ENCODE peak calls at places on chromosomes 4 and X, in six cellular contexts. One of them, this sample, is unnamed.

GRCh38 chr4:71066737-71067716 is 73.6 kb downstream of the DCK start:
- DNase-seq in left ventricle myocardium inferior: no peak
- DNase-seq in uterus: no peak
- DNase-seq in hepatocyte: no peak
- DNase-seq in RWPE1: no peak
- DNase-seq in H9: no peak
- DNase-seq in this sample: no peak

GRCh38 chr4:181525641-181526040 is 717.6 kb upstream of the TENM3 start:
- DNase-seq in RWPE1: no peak
- DNase-seq in left ventricle myocardium inferior: no peak
- DNase-seq in uterus: no peak
- DNase-seq in H9: no peak
- DNase-seq in hepatocyte: no peak
- DNase-seq in this sample: peak

GRCh38 chr4:112532267-112532666 is 16.3 kb upstream of the NEUROG2 start:
- DNase-seq in left ventricle myocardium inferior: no peak
- DNase-seq in hepatocyte: no peak
- DNase-seq in RWPE1: no peak
- DNase-seq in uterus: no peak
- DNase-seq in H9: no peak
- DNase-seq in this sample: no peak

GRCh38 chr4:1039493-1040343 is 28.3 kb downstream of the FGFRL1 start:
- DNase-seq in hepatocyte: peak
- DNase-seq in H9: no peak
- DNase-seq in uterus: peak
- DNase-seq in left ventricle myocardium inferior: no peak
- DNase-seq in RWPE1: no peak
- DNase-seq in this sample: no peak

GRCh38 chr4:67456577-67457196 is 88.6 kb downstream of the CENPC start:
- DNase-seq in hepatocyte: no peak
- DNase-seq in uterus: no peak
- DNase-seq in RWPE1: no peak
- DNase-seq in H9: no peak
- DNase-seq in left ventricle myocardium inferior: no peak
- DNase-seq in this sample: no peak

GRCh38 chrX:71111851-71112468 is 583 bp upstream of the IL2RG start:
- DNase-seq in H9: no peak
- DNase-seq in RWPE1: no peak
- DNase-seq in left ventricle myocardium inferior: no peak
- DNase-seq in uterus: no peak
- DNase-seq in hepatocyte: no peak
- DNase-seq in this sample: no peak

GRCh38 chr4:173076903-173077629 is 91.5 kb upstream of the GALNT7 start:
- DNase-seq in uterus: no peak
- DNase-seq in RWPE1: peak
- DNase-seq in left ventricle myocardium inferior: no peak
- DNase-seq in H9: no peak
- DNase-seq in hepatocyte: no peak
- DNase-seq in this sample: peak

GRCh38 chr4:118991686-118992085 is 103.0 kb downstream of the SYNPO2 start:
- DNase-seq in uterus: no peak
- DNase-seq in RWPE1: no peak
- DNase-seq in H9: no peak
- DNase-seq in left ventricle myocardium inferior: no peak
- DNase-seq in hepatocyte: no peak
- DNase-seq in this sample: no peak

GRCh38 chrX:106751407-106751806 is 24.9 kb downstream of the RNF128 start:
- DNase-seq in RWPE1: no peak
- DNase-seq in uterus: no peak
- DNase-seq in hepatocyte: no peak
- DNase-seq in left ventricle myocardium inferior: no peak
- DNase-seq in H9: no peak
- DNase-seq in this sample: no peak

GRCh38 chr4:54229631-54230478 is 762 bp downstream of the PDGFRA start:
- DNase-seq in uterus: no peak
- DNase-seq in H9: peak
- DNase-seq in left ventricle myocardium inferior: no peak
- DNase-seq in RWPE1: no peak
- DNase-seq in hepatocyte: peak
- DNase-seq in this sample: no peak

GRCh38 chrX:123424546-123424945 is 240.5 kb downstream of the GRIA3 start:
- DNase-seq in hepatocyte: no peak
- DNase-seq in uterus: no peak
- DNase-seq in RWPE1: no peak
- DNase-seq in H9: no peak
- DNase-seq in left ventricle myocardium inferior: no peak
- DNase-seq in this sample: no peak

GRCh38 chr4:74613266-74613665 is 168.3 kb downstream of the AREG start:
- DNase-seq in hepatocyte: no peak
- DNase-seq in left ventricle myocardium inferior: no peak
- DNase-seq in RWPE1: no peak
- DNase-seq in uterus: no peak
- DNase-seq in H9: no peak
- DNase-seq in this sample: no peak

GRCh38 chr4:71009796-71010588 is 16.5 kb downstream of the DCK start:
- DNase-seq in uterus: no peak
- DNase-seq in H9: no peak
- DNase-seq in RWPE1: peak
- DNase-seq in hepatocyte: peak
- DNase-seq in left ventricle myocardium inferior: no peak
- DNase-seq in this sample: no peak

GRCh38 chrX:115562492-115562872 is 1.5 kb downstream of the PLS3 start:
- DNase-seq in left ventricle myocardium inferior: no peak
- DNase-seq in uterus: no peak
- DNase-seq in H9: peak
- DNase-seq in RWPE1: peak
- DNase-seq in hepatocyte: peak
- DNase-seq in this sample: no peak

GRCh38 chrX:155819525-155819924 is 61.6 kb upstream of the VAMP7 start:
- DNase-seq in hepatocyte: no peak
- DNase-seq in left ventricle myocardium inferior: no peak
- DNase-seq in RWPE1: no peak
- DNase-seq in H9: peak
- DNase-seq in uterus: no peak
- DNase-seq in this sample: no peak

GRCh38 chr4:189773909-189774308 is 166.8 kb upstream of the FRG1 start:
- DNase-seq in RWPE1: peak
- DNase-seq in uterus: no peak
- DNase-seq in hepatocyte: peak
- DNase-seq in left ventricle myocardium inferior: no peak
- DNase-seq in H9: no peak
- DNase-seq in this sample: no peak

GRCh38 chrX:151790421-151791160 is 56.0 kb downstream of the CNGA2 start:
- DNase-seq in hepatocyte: no peak
- DNase-seq in uterus: no peak
- DNase-seq in left ventricle myocardium inferior: no peak
- DNase-seq in H9: no peak
- DNase-seq in RWPE1: no peak
- DNase-seq in this sample: no peak

GRCh38 chr4:150133605-150134004 is 55.4 kb downstream of the DCLK2 start:
- DNase-seq in uterus: no peak
- DNase-seq in left ventricle myocardium inferior: no peak
- DNase-seq in hepatocyte: no peak
- DNase-seq in RWPE1: no peak
- DNase-seq in H9: no peak
- DNase-seq in this sample: no peak

GRCh38 chr4:123941306-123941705 is 544.7 kb downstream of the SPRY1 start:
- DNase-seq in uterus: no peak
- DNase-seq in hepatocyte: no peak
- DNase-seq in left ventricle myocardium inferior: no peak
- DNase-seq in RWPE1: no peak
- DNase-seq in H9: no peak
- DNase-seq in this sample: no peak

GRCh38 chr4:123939621-123940020 is 543.0 kb downstream of the SPRY1 start:
- DNase-seq in H9: no peak
- DNase-seq in left ventricle myocardium inferior: no peak
- DNase-seq in RWPE1: peak
- DNase-seq in uterus: no peak
- DNase-seq in hepatocyte: peak
- DNase-seq in this sample: no peak

GRCh38 chr4:123943976-123944375 is 547.4 kb downstream of the SPRY1 start:
- DNase-seq in H9: no peak
- DNase-seq in RWPE1: no peak
- DNase-seq in hepatocyte: no peak
- DNase-seq in uterus: no peak
- DNase-seq in left ventricle myocardium inferior: no peak
- DNase-seq in this sample: no peak

GRCh38 chr4:123940604-123941003 is 544.0 kb downstream of the SPRY1 start:
- DNase-seq in hepatocyte: no peak
- DNase-seq in left ventricle myocardium inferior: no peak
- DNase-seq in H9: no peak
- DNase-seq in RWPE1: no peak
- DNase-seq in uterus: no peak
- DNase-seq in this sample: no peak

DNA sequence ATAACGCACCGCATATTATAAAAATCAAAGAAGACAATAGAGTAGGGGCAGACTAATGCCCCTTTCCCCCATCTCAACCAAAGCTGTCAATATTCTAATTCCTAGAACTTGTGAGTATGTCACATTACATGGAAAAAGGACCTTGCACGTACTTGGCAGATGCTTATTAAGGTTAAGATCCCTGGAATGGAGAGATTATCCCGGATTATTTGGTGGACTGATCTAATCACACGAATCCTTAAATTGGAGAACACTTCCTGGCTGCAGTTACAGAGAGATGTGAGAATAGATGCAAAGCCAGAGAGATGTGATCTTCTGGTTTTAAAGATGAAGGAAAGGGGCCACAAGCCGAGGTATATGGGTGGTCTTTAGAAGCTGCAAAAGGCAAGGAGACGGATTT is 548.7 kb downstream of the SPRY1 start:
- DNase-seq in left ventricle myocardium inferior: no peak
- DNase-seq in hepatocyte: no peak
- DNase-seq in RWPE1: no peak
- DNase-seq in H9: no peak
- DNase-seq in uterus: no peak
- DNase-seq in this sample: no peak
- H3K27ac ChIP-seq in left ventricle myocardium inferior: no peak
- H3K27ac ChIP-seq in hepatocyte: no peak
- H3K27ac ChIP-seq in RWPE1: no peak
- H3K27ac ChIP-seq in H9: no peak
- H3K27ac ChIP-seq in uterus: no peak
- H3K27ac ChIP-seq in this sample: no peak

GRCh38 chr4:145679991-145680455 is at the start of gene C4orf51:
- DNase-seq in H9: no peak
- DNase-seq in RWPE1: peak
- DNase-seq in uterus: no peak
- DNase-seq in hepatocyte: peak
- DNase-seq in left ventricle myocardium inferior: no peak
- DNase-seq in this sample: no peak

GRCh38 chr4:145681518-145681917 is 1.6 kb downstream of the C4orf51 start:
- DNase-seq in hepatocyte: no peak
- DNase-seq in uterus: no peak
- DNase-seq in left ventricle myocardium inferior: no peak
- DNase-seq in RWPE1: no peak
- DNase-seq in H9: no peak
- DNase-seq in this sample: no peak

GRCh38 chr4:145680902-145681301 is 956 bp downstream of the C4orf51 start:
- DNase-seq in left ventricle myocardium inferior: no peak
- DNase-seq in RWPE1: no peak
- DNase-seq in H9: no peak
- DNase-seq in hepatocyte: no peak
- DNase-seq in uterus: no peak
- DNase-seq in this sample: no peak

GRCh38 chr4:145681956-145682355 is 2.0 kb downstream of the C4orf51 start:
- DNase-seq in RWPE1: no peak
- DNase-seq in uterus: no peak
- DNase-seq in left ventricle myocardium inferior: no peak
- DNase-seq in hepatocyte: no peak
- DNase-seq in H9: no peak
- DNase-seq in this sample: no peak

DNA sequence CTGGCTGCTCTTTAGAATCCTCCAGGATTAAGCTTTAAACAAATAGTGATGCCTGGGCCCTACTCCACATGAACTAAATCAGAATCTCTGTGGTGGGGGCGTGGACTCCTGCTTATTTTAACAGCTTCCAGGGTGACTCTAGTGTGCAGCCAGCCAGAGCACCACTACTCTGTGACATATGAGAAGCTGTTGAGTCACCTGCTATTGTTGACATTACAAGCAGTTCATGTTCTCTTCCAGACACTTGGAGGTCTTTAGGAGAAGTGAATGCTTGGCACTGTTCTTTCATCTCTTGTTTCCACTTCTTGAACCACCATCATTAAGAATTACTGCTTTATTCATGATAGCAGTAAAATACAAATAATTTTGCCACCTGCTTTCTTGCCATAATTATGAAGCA is 426 bp upstream of the C4orf51 start:
- DNase-seq in RWPE1: peak
- DNase-seq in left ventricle myocardium inferior: peak
- DNase-seq in uterus: no peak
- DNase-seq in hepatocyte: peak
- DNase-seq in H9: no peak
- DNase-seq in this sample: no peak
- H3K27ac ChIP-seq in RWPE1: no peak
- H3K27ac ChIP-seq in left ventricle myocardium inferior: peak
- H3K27ac ChIP-seq in uterus: no peak
- H3K27ac ChIP-seq in hepatocyte: peak
- H3K27ac ChIP-seq in H9: no peak
- H3K27ac ChIP-seq in this sample: peak

DNA sequence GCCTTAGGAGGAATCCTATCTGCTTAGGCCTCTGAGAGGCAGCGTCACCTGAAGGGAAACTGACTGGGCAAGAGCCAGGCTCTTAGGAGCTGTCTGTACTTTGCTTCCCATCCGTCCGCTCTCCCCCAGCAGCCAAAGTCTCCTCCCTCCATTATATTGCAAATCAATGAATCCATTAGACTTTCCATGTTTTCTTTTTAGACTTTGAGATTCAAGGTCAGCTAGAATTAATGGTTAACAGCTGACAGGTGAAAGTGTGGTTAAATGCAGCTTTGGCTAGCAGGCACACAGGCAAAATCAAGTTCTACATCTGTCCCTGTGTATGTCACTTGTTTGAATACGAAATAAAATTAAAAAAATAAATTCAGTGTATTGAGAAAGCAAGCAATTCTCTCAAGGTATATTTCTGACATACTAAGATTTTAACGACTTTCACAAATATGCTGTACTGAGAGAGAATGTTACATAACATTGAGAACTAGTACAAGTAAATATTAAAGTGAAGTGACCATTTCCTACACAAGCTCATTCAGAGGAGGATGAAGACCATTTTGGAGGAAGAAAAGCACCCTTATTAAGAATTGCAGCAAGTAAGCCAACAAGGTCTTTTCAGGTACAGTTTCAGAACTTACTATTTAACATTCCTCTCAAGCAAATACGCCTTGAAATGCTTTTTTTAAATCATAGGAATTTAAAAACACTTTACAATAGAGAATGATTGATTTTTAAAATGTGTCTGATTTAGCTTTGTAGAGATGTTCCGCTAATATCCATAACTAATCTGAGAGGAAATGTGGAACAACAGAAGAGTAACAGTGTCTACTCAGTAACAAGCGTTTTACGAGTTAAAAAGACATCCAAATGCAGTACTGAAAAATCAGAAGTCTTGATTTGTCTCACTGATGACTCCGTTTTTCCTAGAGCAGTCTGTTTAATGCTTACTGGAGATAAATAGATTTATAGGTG is at the start of gene F11:
- DNase-seq in left ventricle myocardium inferior: no peak
- DNase-seq in RWPE1: no peak
- DNase-seq in hepatocyte: peak
- DNase-seq in uterus: no peak
- DNase-seq in H9: peak
- DNase-seq in this sample: no peak
- H3K27ac ChIP-seq in left ventricle myocardium inferior: no peak
- H3K27ac ChIP-seq in RWPE1: no peak
- H3K27ac ChIP-seq in hepatocyte: peak
- H3K27ac ChIP-seq in uterus: no peak
- H3K27ac ChIP-seq in H9: peak
- H3K27ac ChIP-seq in this sample: no peak

GRCh38 chrX:56550667-56551066 is 12.8 kb upstream of the UBQLN2 start:
- DNase-seq in uterus: no peak
- DNase-seq in left ventricle myocardium inferior: no peak
- DNase-seq in RWPE1: no peak
- DNase-seq in hepatocyte: no peak
- DNase-seq in H9: no peak
- DNase-seq in this sample: no peak
- H3K27ac ChIP-seq in uterus: no peak
- H3K27ac ChIP-seq in left ventricle myocardium inferior: no peak
- H3K27ac ChIP-seq in RWPE1: no peak
- H3K27ac ChIP-seq in hepatocyte: no peak
- H3K27ac ChIP-seq in H9: no peak
- H3K27ac ChIP-seq in this sample: no peak

This sample was measured in caudate nucleus.